ENCODE peak calls at places on chromosome 12, in six cellular contexts. C is fibroblast of the conjunctiva; J is left colon; Z is EH; B is effector memory CD8-positive, alpha-beta T cell; N is NCI-H2081. U is an unnamed sample.

GRCh38 chr12:57896437-57897201 is 44.7 kb upstream of the ATP23 start:
- DNase-seq in Z (peak), B (no peak), N (peak), C (peak), J (peak), U (peak)

GRCh38 chr12:106753526-106753925 is 21.0 kb upstream of the RIC8B start:
- DNase-seq in N (no peak), J (peak), B (no peak), Z (no peak), C (no peak), U (no peak)

GRCh38 chr12:6635856-6636521 is at the start of gene LPAR5:
- DNase-seq in J (peak), C (no peak), Z (peak), N (no peak), B (no peak), U (no peak)

GRCh38 chr12:111405856-111406473 is at the start of gene SH2B3:
- DNase-seq in N (peak), B (peak), Z (peak), C (no peak), J (no peak), U (peak)

GRCh38 chr12:39866135-39866534 is 239.7 kb downstream of the SLC2A13 start:
- DNase-seq in B (no peak), Z (no peak), C (no peak), N (no peak), J (no peak), U (no peak)

GRCh38 chr12:84507914-84508313 is 404.7 kb downstream of the SLC6A15 start:
- DNase-seq in N (no peak), J (no peak), C (peak), Z (no peak), B (no peak), U (no peak)

GRCh38 chr12:125089083-125089482 is 23.8 kb downstream of the AACS start:
- DNase-seq in C (no peak), B (no peak), J (no peak), Z (no peak), N (no peak), U (no peak)

GRCh38 chr12:60421741-60422140 is 825.9 kb downstream of the SLC16A7 start:
- DNase-seq in N (no peak), C (no peak), B (no peak), J (no peak), Z (peak), U (no peak)

GRCh38 chr12:119229837-119230236 is 51.1 kb downstream of the HSPB8 start:
- DNase-seq in B (no peak), N (no peak), Z (peak), J (peak), C (no peak), U (peak)

GRCh38 chr12:24788886-24789285 is 160.0 kb downstream of the BCAT1 start:
- DNase-seq in C (no peak), B (no peak), N (no peak), Z (no peak), J (no peak), U (no peak)

GRCh38 chr12:125340791-125341190 is 275.6 kb downstream of the AACS start:
- DNase-seq in B (no peak), C (peak), J (peak), N (no peak), Z (peak), U (no peak)

GRCh38 chr12:68240975-68241374 is 12.4 kb downstream of the IL22 start:
- DNase-seq in C (no peak), Z (peak), B (peak), J (peak), N (no peak), U (no peak)

GRCh38 chr12:66693901-66694513 is 15.1 kb upstream of the GRIP1 start:
- DNase-seq in C (peak), J (no peak), Z (peak), B (peak), N (peak), U (peak)

GRCh38 chr12:16062611-16063010 is 151.5 kb downstream of the DERA start:
- DNase-seq in B (no peak), J (no peak), Z (no peak), N (no peak), C (no peak), U (no peak)

GRCh38 chr12:80356092-80356491 is 87.9 kb upstream of the PTPRQ start:
- DNase-seq in Z (peak), N (no peak), B (no peak), C (no peak), J (no peak), U (no peak)

GRCh38 chr12:44285321-44285720 is 449.4 kb downstream of the TMEM117 start:
- DNase-seq in C (no peak), B (no peak), Z (no peak), J (no peak), N (no peak), U (no peak)

GRCh38 chr12:95673576-95673975 is 117.0 kb downstream of the NTN4 start:
- DNase-seq in B (no peak), Z (no peak), C (no peak), N (no peak), J (no peak), U (no peak)

GRCh38 chr12:2138871-2139308 is 86.1 kb downstream of the CACNA1C start:
- DNase-seq in C (no peak), J (peak), Z (peak), N (no peak), B (no peak), U (no peak)

GRCh38 chr12:87779016-87779415 is 250.2 kb downstream of the C12orf50 start:
- DNase-seq in J (no peak), Z (no peak), N (no peak), C (no peak), B (no peak), U (no peak)

GRCh38 chr12:50980545-50980944 is 28.2 kb downstream of the HIGD1C start:
- DNase-seq in B (no peak), N (no peak), Z (no peak), C (no peak), J (no peak), U (no peak)

GRCh38 chr12:124745891-124746570 is 117.6 kb downstream of the SCARB1 start:
- DNase-seq in N (peak), B (no peak), J (peak), C (peak), Z (peak), U (peak)

GRCh38 chr12:12486661-12487240 is 75.9 kb downstream of the DUSP16 start:
- DNase-seq in B (no peak), Z (no peak), C (no peak), J (no peak), N (no peak), U (no peak)

GRCh38 chr12:116339062-116339461 is 61.6 kb upstream of the MED13L start:
- DNase-seq in B (no peak), C (no peak), Z (no peak), J (no peak), N (no peak), U (no peak)

GRCh38 chr12:129535351-129535750 is 368.5 kb downstream of the TMEM132D start:
- DNase-seq in B (no peak), C (no peak), N (no peak), J (no peak), Z (no peak), U (no peak)

GRCh38 chr12:954736-955135 is 5.2 kb upstream of the RAD52 start:
- DNase-seq in Z (peak), J (no peak), N (no peak), C (no peak), B (no peak), U (no peak)

GRCh38 chr12:55940065-55940732 is 9.2 kb downstream of the DGKA start:
- DNase-seq in Z (peak), C (peak), B (peak), N (peak), J (peak), U (peak)

GRCh38 chr12:17478908-17479673 is 610.9 kb downstream of the RERGL start:
- DNase-seq in C (no peak), J (no peak), Z (no peak), B (no peak), N (no peak), U (peak)

GRCh38 chr12:52267266-52267665 is 7.2 kb upstream of the KRT86 start:
- DNase-seq in C (no peak), N (no peak), J (no peak), B (no peak), Z (no peak), U (no peak)

GRCh38 chr12:3200032-3200617 is 122.9 kb downstream of the TSPAN9 start:
- DNase-seq in Z (peak), C (no peak), N (no peak), B (no peak), J (peak), U (peak)

GRCh38 chr12:52053570-52054209 is 2.4 kb downstream of the NR4A1 start:
- DNase-seq in J (peak), N (no peak), Z (no peak), C (no peak), B (no peak), U (no peak)

GRCh38 chr12:46472893-46473633 is 100.5 kb upstream of the SLC38A2 start:
- DNase-seq in B (no peak), Z (peak), J (no peak), C (no peak), N (peak), U (no peak)

GRCh38 chr12:8052679-8053078 is 13.5 kb downstream of the C3AR1 start:
- DNase-seq in B (no peak), N (no peak), C (no peak), J (no peak), Z (no peak), U (no peak)

GRCh38 chr12:100896192-100896591 is 101.6 kb downstream of the ANO4 start:
- DNase-seq in N (no peak), C (no peak), Z (no peak), B (no peak), J (no peak), U (no peak)

GRCh38 chr12:64318605-64319004 is 72.0 kb downstream of the C12orf56 start:
- DNase-seq in N (no peak), Z (peak), B (no peak), J (no peak), C (peak), U (no peak)

U was measured in WERI-Rb-1.